ENCODE peak calls at places on chromosomes 6 and 20, in five cellular contexts. One of them, this sample, is unnamed.

GRCh38 chr6:56292505-56293181 is 45.3 kb upstream of the COL21A1 start:
- DNase-seq in stomach: no peak
- DNase-seq in sigmoid colon: no peak
- DNase-seq in transverse colon: peak
- DNase-seq in HL-60: no peak
- DNase-seq in this sample: no peak

GRCh38 chr6:37303891-37304503 is 46.1 kb upstream of the TMEM217 start:
- DNase-seq in stomach: no peak
- DNase-seq in sigmoid colon: no peak
- DNase-seq in transverse colon: no peak
- DNase-seq in HL-60: no peak
- DNase-seq in this sample: no peak

GRCh38 chr6:3808759-3809514 is 40.2 kb upstream of the FAM50B start:
- DNase-seq in stomach: peak
- DNase-seq in sigmoid colon: peak
- DNase-seq in transverse colon: peak
- DNase-seq in HL-60: no peak
- DNase-seq in this sample: no peak

GRCh38 chr20:13492001-13492480 is 146.7 kb downstream of the TASP1 start:
- DNase-seq in stomach: no peak
- DNase-seq in sigmoid colon: peak
- DNase-seq in transverse colon: no peak
- DNase-seq in HL-60: no peak
- DNase-seq in this sample: no peak

GRCh38 chr20:57527728-57528127 is 2.8 kb upstream of the CTCFL start:
- DNase-seq in stomach: no peak
- DNase-seq in sigmoid colon: no peak
- DNase-seq in transverse colon: no peak
- DNase-seq in HL-60: no peak
- DNase-seq in this sample: no peak

GRCh38 chr6:106770663-106771062 is 141.3 kb downstream of the QRSL1 start:
- DNase-seq in stomach: no peak
- DNase-seq in sigmoid colon: no peak
- DNase-seq in transverse colon: no peak
- DNase-seq in HL-60: no peak
- DNase-seq in this sample: no peak

GRCh38 chr20:44069203-44069931 is 117.6 kb downstream of the JPH2 start:
- DNase-seq in stomach: peak
- DNase-seq in sigmoid colon: no peak
- DNase-seq in transverse colon: peak
- DNase-seq in HL-60: peak
- DNase-seq in this sample: no peak

GRCh38 chr20:8220716-8221115 is 88.7 kb downstream of the PLCB1 start:
- DNase-seq in stomach: no peak
- DNase-seq in sigmoid colon: peak
- DNase-seq in transverse colon: no peak
- DNase-seq in HL-60: no peak
- DNase-seq in this sample: no peak

GRCh38 chr20:59141818-59142581 is 21.6 kb upstream of the ZNF831 start:
- DNase-seq in stomach: no peak
- DNase-seq in sigmoid colon: no peak
- DNase-seq in transverse colon: no peak
- DNase-seq in HL-60: no peak
- DNase-seq in this sample: no peak

GRCh38 chr6:142850653-142851434 is 94.1 kb downstream of the HIVEP2 start:
- DNase-seq in stomach: no peak
- DNase-seq in sigmoid colon: no peak
- DNase-seq in transverse colon: no peak
- DNase-seq in HL-60: no peak
- DNase-seq in this sample: no peak

GRCh38 chr6:16837217-16837972 is 76.1 kb upstream of the ATXN1 start:
- DNase-seq in stomach: no peak
- DNase-seq in sigmoid colon: no peak
- DNase-seq in transverse colon: no peak
- DNase-seq in HL-60: no peak
- DNase-seq in this sample: no peak

GRCh38 chr6:18586133-18586532 is 199.0 kb downstream of the RNF144B start:
- DNase-seq in stomach: no peak
- DNase-seq in sigmoid colon: no peak
- DNase-seq in transverse colon: no peak
- DNase-seq in HL-60: no peak
- DNase-seq in this sample: no peak

GRCh38 chr20:38591484-38592410 is 9.9 kb upstream of the ARHGAP40 start:
- DNase-seq in stomach: no peak
- DNase-seq in sigmoid colon: no peak
- DNase-seq in transverse colon: no peak
- DNase-seq in HL-60: no peak
- DNase-seq in this sample: no peak

GRCh38 chr20:31818376-31818908 is 714 bp upstream of the MYLK2 start:
- DNase-seq in stomach: no peak
- DNase-seq in sigmoid colon: no peak
- DNase-seq in transverse colon: no peak
- DNase-seq in HL-60: no peak
- DNase-seq in this sample: no peak

GRCh38 chr6:111177131-111177530 is 89.8 kb downstream of the SLC16A10 start:
- DNase-seq in stomach: no peak
- DNase-seq in sigmoid colon: no peak
- DNase-seq in transverse colon: no peak
- DNase-seq in HL-60: no peak
- DNase-seq in this sample: no peak

GRCh38 chr6:84623956-84624680 is 140.3 kb downstream of the TBX18 start:
- DNase-seq in stomach: no peak
- DNase-seq in sigmoid colon: no peak
- DNase-seq in transverse colon: no peak
- DNase-seq in HL-60: no peak
- DNase-seq in this sample: no peak

GRCh38 chr6:52352239-52353008 is 9.5 kb upstream of the PAQR8 start:
- DNase-seq in stomach: peak
- DNase-seq in sigmoid colon: no peak
- DNase-seq in transverse colon: peak
- DNase-seq in HL-60: peak
- DNase-seq in this sample: no peak

GRCh38 chr6:32255212-32256153 is 31.6 kb upstream of the NOTCH4 start:
- DNase-seq in stomach: peak
- DNase-seq in sigmoid colon: peak
- DNase-seq in transverse colon: peak
- DNase-seq in HL-60: no peak
- DNase-seq in this sample: peak

GRCh38 chr6:130993292-130993765 is 69.7 kb downstream of the EPB41L2 start:
- DNase-seq in stomach: no peak
- DNase-seq in sigmoid colon: no peak
- DNase-seq in transverse colon: no peak
- DNase-seq in HL-60: no peak
- DNase-seq in this sample: no peak

GRCh38 chr6:112282217-112282616 is 27.9 kb upstream of the LAMA4 start:
- DNase-seq in stomach: no peak
- DNase-seq in sigmoid colon: peak
- DNase-seq in transverse colon: peak
- DNase-seq in HL-60: no peak
- DNase-seq in this sample: no peak

GRCh38 chr6:122753688-122754056 is 25.8 kb upstream of the FABP7 start:
- DNase-seq in stomach: no peak
- DNase-seq in sigmoid colon: no peak
- DNase-seq in transverse colon: no peak
- DNase-seq in HL-60: no peak
- DNase-seq in this sample: no peak

GRCh38 chr20:47054945-47055344 is 160.3 kb downstream of the EYA2 start:
- DNase-seq in stomach: no peak
- DNase-seq in sigmoid colon: no peak
- DNase-seq in transverse colon: no peak
- DNase-seq in HL-60: no peak
- DNase-seq in this sample: no peak

GRCh38 chr20:10551732-10552724 is 116.9 kb downstream of the SLX4IP start:
- DNase-seq in stomach: no peak
- DNase-seq in sigmoid colon: no peak
- DNase-seq in transverse colon: no peak
- DNase-seq in HL-60: no peak
- DNase-seq in this sample: no peak

GRCh38 chr6:141467881-141468280 is 664.8 kb upstream of the GJE1 start:
- DNase-seq in stomach: no peak
- DNase-seq in sigmoid colon: no peak
- DNase-seq in transverse colon: no peak
- DNase-seq in HL-60: no peak
- DNase-seq in this sample: no peak

GRCh38 chr20:944148-944547 is 28.0 kb upstream of the ANGPT4 start:
- DNase-seq in stomach: no peak
- DNase-seq in sigmoid colon: no peak
- DNase-seq in transverse colon: no peak
- DNase-seq in HL-60: no peak
- DNase-seq in this sample: no peak

GRCh38 chr6:158220786-158221442 is 52.8 kb downstream of the GTF2H5 start:
- DNase-seq in stomach: peak
- DNase-seq in sigmoid colon: peak
- DNase-seq in transverse colon: peak
- DNase-seq in HL-60: peak
- DNase-seq in this sample: peak

GRCh38 chr6:142207265-142207877 is 60.3 kb downstream of the VTA1 start:
- DNase-seq in stomach: peak
- DNase-seq in sigmoid colon: no peak
- DNase-seq in transverse colon: peak
- DNase-seq in HL-60: peak
- DNase-seq in this sample: no peak

GRCh38 chr6:56938634-56939294 is 16.1 kb upstream of the BEND6 start:
- DNase-seq in stomach: no peak
- DNase-seq in sigmoid colon: no peak
- DNase-seq in transverse colon: no peak
- DNase-seq in HL-60: no peak
- DNase-seq in this sample: no peak

GRCh38 chr6:55794136-55794812 is 81.1 kb downstream of the BMP5 start:
- DNase-seq in stomach: no peak
- DNase-seq in sigmoid colon: no peak
- DNase-seq in transverse colon: no peak
- DNase-seq in HL-60: no peak
- DNase-seq in this sample: no peak

GRCh38 chr20:34369265-34369664 is 6.2 kb downstream of the ITCH start:
- DNase-seq in stomach: no peak
- DNase-seq in sigmoid colon: no peak
- DNase-seq in transverse colon: no peak
- DNase-seq in HL-60: no peak
- DNase-seq in this sample: no peak

GRCh38 chr6:63923139-63923739 is 287.6 kb downstream of the PHF3 start:
- DNase-seq in stomach: no peak
- DNase-seq in sigmoid colon: no peak
- DNase-seq in transverse colon: no peak
- DNase-seq in HL-60: peak
- DNase-seq in this sample: no peak

GRCh38 chr6:79266051-79266450 is 31.6 kb upstream of the HMGN3 start:
- DNase-seq in stomach: no peak
- DNase-seq in sigmoid colon: no peak
- DNase-seq in transverse colon: no peak
- DNase-seq in HL-60: no peak
- DNase-seq in this sample: no peak

GRCh38 chr6:89433637-89434499 is 916 bp downstream of the ANKRD6 start:
- DNase-seq in stomach: peak
- DNase-seq in sigmoid colon: no peak
- DNase-seq in transverse colon: peak
- DNase-seq in HL-60: no peak
- DNase-seq in this sample: peak

GRCh38 chr6:159106627-159107241 is 61.9 kb upstream of the TAGAP start:
- DNase-seq in stomach: peak
- DNase-seq in sigmoid colon: no peak
- DNase-seq in transverse colon: peak
- DNase-seq in HL-60: peak
- DNase-seq in this sample: no peak

GRCh38 chr6:126016591-126016990 is 30.3 kb downstream of the TRMT11 start:
- DNase-seq in stomach: no peak
- DNase-seq in sigmoid colon: no peak
- DNase-seq in transverse colon: no peak
- DNase-seq in HL-60: no peak
- DNase-seq in this sample: no peak

GRCh38 chr6:138596591-138596990 is 97.3 kb upstream of the NHSL1 start:
- DNase-seq in stomach: no peak
- DNase-seq in sigmoid colon: no peak
- DNase-seq in transverse colon: no peak
- DNase-seq in HL-60: no peak
- DNase-seq in this sample: no peak

GRCh38 chr6:39821739-39822532 is 29.8 kb downstream of the DAAM2 start:
- DNase-seq in stomach: no peak
- DNase-seq in sigmoid colon: peak
- DNase-seq in transverse colon: no peak
- DNase-seq in HL-60: no peak
- DNase-seq in this sample: no peak
- TF ChIP-seq POLR2AphosphoS5 in stomach: no peak
- TF ChIP-seq POLR2AphosphoS5 in sigmoid colon: no peak
- TF ChIP-seq POLR2AphosphoS5 in transverse colon: no peak
- TF ChIP-seq POLR2AphosphoS5 in HL-60: no peak
- TF ChIP-seq POLR2AphosphoS5 in this sample: no peak

GRCh38 chr6:132202569-132202968 is 198.7 kb downstream of the MOXD1 start:
- DNase-seq in stomach: no peak
- DNase-seq in sigmoid colon: peak
- DNase-seq in transverse colon: no peak
- DNase-seq in HL-60: no peak
- DNase-seq in this sample: no peak
- TF ChIP-seq POLR2AphosphoS5 in stomach: no peak
- TF ChIP-seq POLR2AphosphoS5 in sigmoid colon: no peak
- TF ChIP-seq POLR2AphosphoS5 in transverse colon: peak
- TF ChIP-seq POLR2AphosphoS5 in HL-60: no peak
- TF ChIP-seq POLR2AphosphoS5 in this sample: no peak

DNA sequence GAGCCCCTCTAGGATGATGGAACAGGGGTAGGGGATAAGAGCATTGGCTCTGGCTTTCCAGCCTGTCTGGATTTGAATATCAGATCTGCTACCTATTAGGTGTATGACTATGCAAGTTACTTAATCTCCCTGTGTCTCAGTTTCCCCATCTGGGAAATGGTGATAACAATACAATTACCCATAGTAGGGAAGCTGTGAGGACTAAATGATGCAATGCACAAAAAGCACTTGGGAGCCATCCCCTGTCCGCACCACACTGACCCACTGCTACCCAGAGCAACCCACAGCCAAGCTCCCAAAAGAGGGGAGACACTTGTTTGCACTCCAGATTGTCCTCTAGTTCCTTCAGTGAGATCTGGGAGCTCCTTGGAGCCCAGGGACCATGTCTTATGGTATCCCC is 30.1 kb downstream of the C6orf132 start:
- DNase-seq in stomach: no peak
- DNase-seq in sigmoid colon: no peak
- DNase-seq in transverse colon: no peak
- DNase-seq in HL-60: no peak
- DNase-seq in this sample: no peak
- TF ChIP-seq POLR2AphosphoS5 in stomach: no peak
- TF ChIP-seq POLR2AphosphoS5 in sigmoid colon: no peak
- TF ChIP-seq POLR2AphosphoS5 in transverse colon: no peak
- TF ChIP-seq POLR2AphosphoS5 in HL-60: no peak
- TF ChIP-seq POLR2AphosphoS5 in this sample: no peak

DNA sequence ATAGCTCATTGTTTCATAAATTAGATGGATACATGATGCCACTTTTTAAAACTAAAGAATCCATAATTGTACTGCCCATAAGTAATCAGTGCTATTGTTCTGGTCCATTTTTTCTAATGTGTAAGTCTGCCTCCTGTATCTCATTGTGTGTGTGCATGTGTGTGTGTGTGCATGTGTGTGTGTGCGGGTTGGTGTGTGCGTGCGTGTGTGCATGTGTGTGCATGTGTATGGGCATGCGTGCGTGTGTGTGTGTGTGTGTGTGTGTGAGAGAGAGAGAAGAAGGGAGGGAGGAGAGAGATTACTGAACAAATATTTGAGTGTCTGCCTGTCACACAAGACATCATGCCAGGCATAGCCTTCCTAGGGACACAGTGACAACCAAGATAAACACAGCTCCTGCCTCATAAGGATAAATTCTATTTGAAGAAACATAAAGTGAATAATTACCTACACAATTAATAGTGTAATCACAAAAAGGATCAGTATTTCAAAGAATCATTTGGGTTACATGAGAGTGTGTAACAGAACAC is 33.2 kb upstream of the RPS6KA2 start:
- DNase-seq in stomach: no peak
- DNase-seq in sigmoid colon: no peak
- DNase-seq in transverse colon: no peak
- DNase-seq in HL-60: no peak
- DNase-seq in this sample: no peak
- TF ChIP-seq POLR2AphosphoS5 in stomach: no peak
- TF ChIP-seq POLR2AphosphoS5 in sigmoid colon: no peak
- TF ChIP-seq POLR2AphosphoS5 in transverse colon: no peak
- TF ChIP-seq POLR2AphosphoS5 in HL-60: no peak
- TF ChIP-seq POLR2AphosphoS5 in this sample: no peak

This sample was measured in GM12892.